ENCODE peak calls at places on chromosomes 1 and 21, in five cellular contexts. L is Peyer's patch, M is testis, O is prostate gland, Q is tibial nerve. I is an unnamed sample.

GRCh38 chr1:244815600-244816099 is 19.8 kb upstream of the COX20 start:
- DNase-seq in L (peak), M (no peak), O (no peak), Q (no peak), I (no peak)

GRCh38 chr1:8602471-8603219 is 214.8 kb downstream of the RERE start:
- DNase-seq in L (no peak), M (no peak), O (no peak), Q (no peak), I (no peak)

GRCh38 chr1:20058531-20058930 is 11.5 kb upstream of the PLA2G5 start:
- DNase-seq in L (peak), M (no peak), O (no peak), Q (no peak), I (no peak)

GRCh38 chr1:247857069-247857985 is at the start of gene TRIM58:
- DNase-seq in L (no peak), M (peak), O (no peak), Q (no peak), I (peak)

GRCh38 chr21:41867313-41867712 is 11.8 kb downstream of the PRDM15 start:
- DNase-seq in L (no peak), M (no peak), O (no peak), Q (no peak), I (no peak)

GRCh38 chr1:72827285-72827684 is 544.9 kb upstream of the NEGR1 start:
- DNase-seq in L (no peak), M (no peak), O (no peak), Q (no peak), I (no peak)

GRCh38 chr1:30414086-30414850 is 309.1 kb downstream of the MATN1 start:
- DNase-seq in L (no peak), M (no peak), O (no peak), Q (peak), I (no peak)

GRCh38 chr1:208344202-208344601 is 100.0 kb upstream of the PLXNA2 start:
- DNase-seq in L (no peak), M (no peak), O (no peak), Q (no peak), I (no peak)

GRCh38 chr1:234923626-234924025 is 205.0 kb downstream of the TOMM20 start:
- DNase-seq in L (no peak), M (peak), O (no peak), Q (no peak), I (no peak)

GRCh38 chr1:32474954-32475353 is 10.1 kb downstream of the ZBTB8B start:
- DNase-seq in L (no peak), M (no peak), O (no peak), Q (no peak), I (no peak)

GRCh38 chr1:84571150-84571535 is 3.1 kb downstream of the CTBS start:
- DNase-seq in L (no peak), M (no peak), O (no peak), Q (no peak), I (no peak)

DNA sequence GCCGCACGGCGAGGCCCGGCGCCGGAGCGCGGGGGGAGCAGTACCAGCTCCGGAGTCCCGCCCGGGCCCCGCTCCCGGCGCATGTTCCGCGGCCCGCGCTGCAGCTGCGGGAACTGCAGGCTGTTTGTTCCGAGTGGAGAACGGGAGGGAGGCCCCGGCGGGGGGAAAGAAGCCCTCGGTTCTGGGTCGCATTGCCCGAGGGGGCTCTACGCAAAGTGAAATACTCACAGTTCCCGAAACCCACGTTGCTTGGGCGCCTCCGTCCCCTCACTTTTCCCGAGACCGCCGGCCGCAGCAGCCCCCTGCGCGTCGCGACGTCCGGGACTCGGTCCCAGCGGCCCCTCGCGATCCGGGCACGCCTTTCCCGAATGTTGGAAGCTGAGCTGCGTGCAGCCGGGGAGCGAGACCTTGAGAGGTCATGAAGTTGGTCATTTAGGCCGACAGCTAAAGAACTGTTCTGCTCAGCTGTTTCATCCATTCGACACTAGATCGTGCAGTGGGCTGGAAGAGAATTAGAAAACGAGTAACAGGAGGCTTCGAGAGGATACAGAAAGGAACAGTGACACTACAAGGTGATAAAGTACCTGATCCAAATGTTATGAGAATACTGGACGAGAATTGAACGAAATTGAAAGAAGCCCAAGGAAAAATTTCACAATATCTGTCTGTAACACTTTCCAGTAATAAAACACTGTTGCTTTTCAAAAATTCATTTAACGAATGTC is 596 bp upstream of the LIN9 start:
- DNase-seq in L (no peak), M (peak), O (no peak), Q (no peak), I (no peak)
- TF ChIP-seq CTCF in L (peak), M (no peak), O (peak), Q (no peak), I (no peak)

DNA sequence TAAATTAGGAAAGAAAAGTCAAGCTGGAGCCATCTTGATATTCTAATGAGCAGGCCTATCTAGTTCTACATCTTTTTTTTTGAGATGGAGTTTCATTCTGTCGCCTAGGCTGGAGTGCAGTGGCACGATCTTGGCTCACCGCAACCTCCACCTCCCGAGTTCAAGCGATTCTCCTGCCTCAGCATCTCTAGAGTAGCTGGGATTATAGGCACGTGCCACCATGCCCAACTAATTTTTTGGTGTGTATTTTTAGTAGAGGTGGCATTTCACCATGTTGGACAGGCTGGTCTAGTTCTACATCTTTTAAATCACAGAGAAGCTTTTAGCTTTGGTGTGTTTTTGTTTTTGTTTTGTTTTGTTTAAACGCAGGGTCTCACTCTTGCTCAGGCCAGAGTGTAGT is 6.8 kb downstream of the TMEM69 start:
- DNase-seq in L (no peak), M (no peak), O (no peak), Q (no peak), I (no peak)
- TF ChIP-seq POLR2A in L (no peak), M (no peak), O (no peak), Q (no peak), I (no peak)

GRCh38 chr1:114345930-114346479 is 165.0 kb downstream of the TRIM33 start:
- DNase-seq in L (no peak), M (peak), O (no peak), Q (no peak), I (no peak)
- H3K27ac ChIP-seq in L (peak), M (peak), O (peak), Q (peak), I (peak)

DNA sequence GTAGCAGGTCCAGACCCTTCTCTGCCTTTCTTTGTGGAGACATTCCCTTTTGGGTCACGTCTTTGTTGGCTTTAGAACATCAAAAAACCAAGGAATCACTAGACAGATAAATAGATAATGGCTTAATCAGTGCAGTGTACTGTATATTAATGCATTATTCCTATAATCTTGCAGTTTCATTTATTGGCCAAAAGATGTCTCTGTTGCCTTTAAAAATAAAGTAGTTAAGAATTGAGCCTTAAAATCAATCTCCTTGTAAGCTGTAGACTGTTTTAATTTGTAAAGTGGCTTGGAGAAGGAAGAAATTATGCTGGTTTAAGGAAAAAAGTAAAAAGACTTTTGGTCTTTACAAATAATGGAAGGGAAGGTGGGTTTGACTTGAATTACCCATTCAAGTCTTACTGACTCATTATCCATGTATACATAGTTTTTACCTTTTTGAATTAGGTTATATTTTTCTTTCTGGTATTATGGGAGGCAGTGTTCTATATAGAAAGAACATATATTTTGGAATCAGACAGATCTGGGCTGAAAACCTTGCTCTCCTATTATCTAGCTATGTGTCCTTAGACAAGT is 84.6 kb downstream of the VPS13D start:
- DNase-seq in L (no peak), M (no peak), O (no peak), Q (no peak), I (no peak)
- TF ChIP-seq CTCF in L (peak), M (peak), O (peak), Q (peak), I (no peak)

GRCh38 chr1:240044620-240045019 is 47.1 kb upstream of the FMN2 start:
- DNase-seq in L (no peak), M (no peak), O (no peak), Q (no peak), I (no peak)

GRCh38 chr1:240046000-240046399 is 45.7 kb upstream of the FMN2 start:
- DNase-seq in L (no peak), M (no peak), O (no peak), Q (no peak), I (no peak)
- TF ChIP-seq POLR2A in L (no peak), M (no peak), O (no peak), Q (no peak), I (no peak)

DNA sequence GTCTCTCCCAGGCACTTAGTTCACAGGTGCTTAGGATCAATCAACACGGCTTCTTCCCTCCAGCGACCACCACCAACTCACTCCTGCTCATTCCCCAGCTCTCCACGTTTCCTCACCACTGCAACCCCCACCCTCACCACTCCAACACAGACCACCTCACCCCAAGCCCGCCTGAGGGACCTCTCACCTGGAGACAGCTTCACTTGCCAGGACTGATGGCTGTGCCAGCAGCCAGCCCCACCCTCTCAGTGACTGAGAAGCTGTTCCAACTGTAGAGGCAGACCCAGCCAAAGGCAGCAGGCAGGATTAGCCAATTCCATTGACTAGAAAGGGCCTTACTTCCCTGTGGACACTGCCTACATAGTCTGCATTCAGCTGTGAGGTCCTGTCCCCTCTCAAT is 7.8 kb downstream of the TAGLN2 start:
- DNase-seq in L (no peak), M (no peak), O (no peak), Q (no peak), I (peak)
- H3K27ac ChIP-seq in L (no peak), M (no peak), O (no peak), Q (no peak), I (peak)

GRCh38 chr1:110230381-110231199 is 20.5 kb downstream of the KCNC4 start:
- DNase-seq in L (no peak), M (no peak), O (no peak), Q (no peak), I (no peak)

GRCh38 chr1:110227774-110228173 is 17.7 kb downstream of the KCNC4 start:
- DNase-seq in L (no peak), M (no peak), O (no peak), Q (no peak), I (no peak)

GRCh38 chr1:110228386-110228785 is 18.3 kb downstream of the KCNC4 start:
- DNase-seq in L (no peak), M (no peak), O (no peak), Q (no peak), I (no peak)

GRCh38 chr1:110229348-110230001 is 19.4 kb downstream of the KCNC4 start:
- DNase-seq in L (no peak), M (no peak), O (no peak), Q (no peak), I (no peak)

GRCh38 chr1:110228853-110229252 is 18.7 kb downstream of the KCNC4 start:
- DNase-seq in L (no peak), M (no peak), O (no peak), Q (no peak), I (no peak)
- TF ChIP-seq CTCF in L (no peak), M (no peak), O (no peak), Q (no peak), I (no peak)

I was measured in stomach.